ENCODE peak calls at places on chromosome 18, in six cellular contexts. R is fibroblast of villous mesenchyme, J is lower lobe of right lung, I is thoracic aorta, G is AG10803, K is tibial artery. N is an unnamed sample.

GRCh38 chr18:36284671-36285295 is 12.7 kb upstream of the FHOD3 start:
- DNase-seq in J (no peak), R (peak), K (peak), I (no peak), G (peak), N (peak)

GRCh38 chr18:39749154-39749553 is 2183.6 kb upstream of the CELF4 start:
- DNase-seq in J (no peak), R (no peak), K (no peak), I (no peak), G (no peak), N (no peak)

GRCh38 chr18:58239879-58240278 is 195.9 kb downstream of the NEDD4L start:
- DNase-seq in K (no peak), R (no peak), J (no peak), I (no peak), G (no peak), N (peak)

GRCh38 chr18:55647331-55647730 is 59.3 kb upstream of the TCF4 start:
- DNase-seq in J (no peak), I (no peak), R (no peak), G (no peak), K (no peak), N (no peak)

GRCh38 chr18:50429207-50429948 is 54.5 kb downstream of the SKA1 start:
- DNase-seq in G (peak), I (no peak), R (peak), K (no peak), J (no peak), N (no peak)

GRCh38 chr18:51054764-51055163 is 24.8 kb downstream of the SMAD4 start:
- DNase-seq in K (no peak), R (no peak), G (peak), J (no peak), I (no peak), N (no peak)

GRCh38 chr18:70423988-70424387 is 135.1 kb downstream of the SOCS6 start:
- DNase-seq in G (peak), R (no peak), J (no peak), K (no peak), I (no peak), N (peak)

GRCh38 chr18:75455249-75456183 is 28.0 kb upstream of the SMIM21 start:
- DNase-seq in I (no peak), J (no peak), K (no peak), R (peak), G (peak), N (no peak)

GRCh38 chr18:70132999-70133398 is 72.5 kb downstream of the RTTN start:
- DNase-seq in I (no peak), R (peak), G (peak), K (peak), J (no peak), N (peak)

GRCh38 chr18:7568426-7568825 is 1.3 kb downstream of the PTPRM start:
- DNase-seq in I (no peak), G (peak), J (peak), K (peak), R (peak), N (no peak)

GRCh38 chr18:48982269-48982668 is 31.5 kb upstream of the SMAD7 start:
- DNase-seq in J (no peak), G (no peak), R (no peak), K (no peak), I (no peak), N (no peak)

GRCh38 chr18:79621501-79621900 is 58.1 kb upstream of the CTDP1 start:
- DNase-seq in K (no peak), I (no peak), J (peak), R (no peak), G (no peak), N (no peak)

GRCh38 chr18:13560306-13560705 is 166.1 kb downstream of the FAM210A start:
- DNase-seq in R (no peak), I (no peak), J (no peak), G (no peak), K (no peak), N (no peak)

GRCh38 chr18:54392621-54393023 is 34.9 kb downstream of the C18orf54 start:
- DNase-seq in G (peak), K (no peak), R (peak), J (no peak), I (no peak), N (peak)

GRCh38 chr18:79556829-79557585 is 122.6 kb upstream of the CTDP1 start:
- DNase-seq in K (no peak), R (no peak), J (no peak), G (no peak), I (no peak), N (no peak)

GRCh38 chr18:48455555-48456478 is 46.6 kb upstream of the ZBTB7C start:
- DNase-seq in G (peak), J (no peak), K (no peak), I (no peak), R (peak), N (no peak)

GRCh38 chr18:23302852-23303527 is 150.1 kb upstream of the RIOK3 start:
- DNase-seq in G (peak), I (no peak), J (no peak), K (no peak), R (peak), N (no peak)

GRCh38 chr18:51330739-51331138 is 133.3 kb upstream of the MEX3C start:
- DNase-seq in K (no peak), I (no peak), J (no peak), R (no peak), G (no peak), N (no peak)

GRCh38 chr18:51890762-51891161 is 449.2 kb upstream of the DCC start:
- DNase-seq in J (no peak), I (no peak), G (peak), K (no peak), R (peak), N (peak)

GRCh38 chr18:36419913-36420531 is 122.5 kb downstream of the FHOD3 start:
- DNase-seq in I (no peak), R (no peak), J (no peak), K (no peak), G (peak), N (no peak)

GRCh38 chr18:78936251-78937005 is 43.2 kb upstream of the SALL3 start:
- DNase-seq in G (no peak), R (no peak), I (no peak), K (no peak), J (no peak), N (no peak)

GRCh38 chr18:676069-676468 is 18.6 kb downstream of the TYMS start:
- DNase-seq in G (no peak), R (no peak), K (no peak), J (no peak), I (no peak), N (no peak)

GRCh38 chr18:68102117-68102516 is 585.6 kb upstream of the DSEL start:
- DNase-seq in I (no peak), J (no peak), K (no peak), R (no peak), G (no peak), N (no peak)

GRCh38 chr18:354456-354855 is 86.6 kb upstream of the THOC1 start:
- DNase-seq in K (no peak), J (no peak), I (no peak), G (peak), R (peak), N (no peak)

GRCh38 chr18:814300-815084 is 2.5 kb upstream of the YES1 start:
- DNase-seq in K (no peak), I (no peak), R (no peak), G (no peak), J (no peak), N (no peak)

GRCh38 chr18:3658529-3658928 is 208.6 kb downstream of the TGIF1 start:
- DNase-seq in K (no peak), R (no peak), J (no peak), I (no peak), G (no peak), N (no peak)

GRCh38 chr18:10006261-10006903 is 92.6 kb downstream of the VAPA start:
- DNase-seq in K (no peak), J (no peak), G (peak), I (no peak), R (peak), N (no peak)

GRCh38 chr18:67290421-67290820 is 226.1 kb downstream of the DSEL start:
- DNase-seq in R (no peak), I (no peak), K (no peak), G (peak), J (no peak), N (no peak)

GRCh38 chr18:77635858-77636257 is 386.2 kb downstream of the GALR1 start:
- DNase-seq in I (no peak), R (no peak), G (no peak), J (no peak), K (no peak), N (no peak)

GRCh38 chr18:29823671-29824070 is 1218.9 kb downstream of the DSC3 start:
- DNase-seq in G (no peak), K (no peak), R (no peak), I (no peak), J (no peak), N (no peak)

GRCh38 chr18:67261931-67262552 is 254.5 kb downstream of the DSEL start:
- DNase-seq in K (no peak), J (no peak), R (no peak), I (no peak), G (no peak), N (no peak)

GRCh38 chr18:75228967-75229366 is 18.4 kb downstream of the TSHZ1 start:
- DNase-seq in K (no peak), J (no peak), I (no peak), R (no peak), G (no peak), N (no peak)

GRCh38 chr18:48762022-48762421 is 188.7 kb downstream of the SMAD7 start:
- DNase-seq in R (no peak), J (no peak), G (no peak), K (no peak), I (no peak), N (no peak)

GRCh38 chr18:7886436-7886835 is 319.3 kb downstream of the PTPRM start:
- DNase-seq in J (no peak), K (no peak), G (no peak), R (no peak), I (no peak), N (no peak)

GRCh38 chr18:45248240-45248903 is 366.9 kb upstream of the SLC14A2 start:
- DNase-seq in K (peak), G (peak), R (peak), J (no peak), I (peak), N (no peak)

GRCh38 chr18:25262920-25263319 is 89.0 kb downstream of the ZNF521 start:
- DNase-seq in K (no peak), R (no peak), G (peak), J (no peak), I (no peak), N (no peak)

DNA sequence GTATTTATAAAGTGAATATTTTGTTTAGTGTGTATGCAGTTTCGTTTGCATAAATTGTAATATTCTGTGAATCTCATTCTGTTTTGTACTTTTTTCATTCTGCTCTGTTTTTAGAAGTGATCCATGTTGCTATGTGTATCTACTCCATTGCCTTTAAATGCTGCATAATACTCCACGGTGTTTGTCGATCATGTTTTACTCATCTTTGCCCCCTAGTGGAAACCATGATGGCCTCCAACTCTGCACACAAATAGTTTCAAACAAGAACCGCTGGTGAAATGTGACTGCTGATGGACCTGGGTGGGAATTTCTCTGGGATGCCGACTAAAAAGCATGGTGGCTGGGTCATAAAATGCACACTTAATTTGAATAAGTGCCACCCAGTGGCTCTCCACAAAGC is 32.0 kb upstream of the SKOR2 start:
- DNase-seq in I (no peak), J (no peak), R (peak), K (no peak), G (peak), N (no peak)
- TF ChIP-seq CTCF in I (no peak), J (peak), R (peak), K (no peak), G (peak), N (peak)

GRCh38 chr18:65749881-65750280 is 931 bp upstream of the CDH7 start:
- DNase-seq in K (no peak), J (no peak), G (no peak), R (no peak), I (no peak), N (no peak)
- H3K4me3 ChIP-seq in K (no peak), J (no peak), G (no peak), R (no peak), I (no peak), N (peak)

GRCh38 chr18:22185723-22186386 is 16.5 kb downstream of the GATA6 start:
- DNase-seq in J (no peak), R (no peak), I (no peak), K (no peak), G (no peak), N (no peak)

GRCh38 chr18:22183647-22184161 is 14.3 kb downstream of the GATA6 start:
- DNase-seq in K (no peak), G (no peak), J (no peak), I (no peak), R (no peak), N (no peak)

GRCh38 chr18:22182884-22183610 is 13.7 kb downstream of the GATA6 start:
- DNase-seq in I (no peak), R (peak), K (no peak), G (no peak), J (no peak), N (no peak)

GRCh38 chr18:22186484-22186971 is 17.1 kb downstream of the GATA6 start:
- DNase-seq in K (no peak), I (no peak), J (no peak), R (no peak), G (no peak), N (no peak)

GRCh38 chr18:22185298-22185697 is 15.9 kb downstream of the GATA6 start:
- DNase-seq in J (no peak), R (no peak), I (no peak), G (no peak), K (peak), N (no peak)
- TF ChIP-seq CTCF in J (no peak), R (peak), I (peak), G (no peak), K (no peak), N (no peak)

GRCh38 chr18:12485479-12486105 is 77.9 kb downstream of the PRELID3A start:
- DNase-seq in I (no peak), G (no peak), R (no peak), J (no peak), K (no peak), N (no peak)
- H3K4me3 ChIP-seq in I (no peak), G (no peak), R (no peak), J (no peak), K (no peak), N (no peak)

DNA sequence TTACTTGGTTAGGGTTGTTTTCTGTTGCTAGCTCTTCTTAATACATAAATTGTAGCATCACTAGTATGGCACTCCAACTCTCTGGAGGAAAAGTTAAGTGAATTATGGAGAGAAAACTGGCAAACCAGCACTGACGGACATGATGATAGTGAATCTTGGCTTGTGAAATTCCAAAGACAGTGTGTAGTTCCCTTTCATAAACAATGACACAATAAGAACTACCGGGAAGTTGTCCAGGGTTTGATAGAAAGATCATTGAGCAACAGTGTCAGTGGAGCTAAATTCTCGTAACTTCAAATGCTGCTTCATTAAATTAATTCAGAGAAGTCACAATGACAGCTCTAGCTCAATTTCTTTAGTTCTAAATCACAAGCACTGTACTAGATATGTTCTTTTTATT is 66.5 kb downstream of the RIT2 start:
- DNase-seq in I (no peak), R (peak), G (peak), J (no peak), K (no peak), N (peak)
- TF ChIP-seq CTCF in I (no peak), R (no peak), G (no peak), J (no peak), K (no peak), N (no peak)

DNA sequence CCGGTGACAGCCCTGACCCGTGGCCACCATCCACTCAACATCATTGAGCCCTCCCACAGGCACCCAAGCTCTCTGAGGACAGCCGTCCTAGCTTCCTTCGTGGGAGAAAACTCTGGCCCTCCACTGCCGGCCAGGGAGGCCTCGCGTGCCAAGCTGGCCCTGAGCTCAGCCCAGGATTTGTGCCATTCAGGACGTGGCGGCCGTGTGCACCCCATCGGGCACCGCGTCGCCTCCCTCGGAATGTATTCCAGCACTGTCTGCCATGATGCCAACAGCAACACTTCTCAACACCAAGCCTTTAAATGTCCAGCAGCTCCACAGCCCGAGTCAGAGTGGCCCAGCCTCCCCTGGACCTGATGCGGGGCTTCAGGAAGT is 35.7 kb downstream of the ZNF516 start:
- DNase-seq in K (no peak), J (no peak), G (no peak), I (no peak), R (no peak), N (no peak)
- H3K4me3 ChIP-seq in K (peak), J (no peak), G (peak), I (peak), R (no peak), N (no peak)

N was measured in LNCaP clone FGC.